ENCODE peak calls at places on chromosomes 3 and 15, in eight cellular contexts. P, B, X, F, A, I, T and U are unnamed samples.

GRCh38 chr3:120448707-120449650 is 1.8 kb downstream of the FSTL1 start:
- DNase-seq in P (no peak), F (no peak), A (peak; percentile 77), B (no peak), T (no peak), I (no peak), X (no peak), U (no peak)

GRCh38 chr3:63724987-63725386 is 72.5 kb downstream of the SNTN start:
- DNase-seq in T (no peak), F (no peak), A (peak; percentile 90), X (no peak), I (no peak), P (no peak), B (no peak), U (peak; percentile 11)

GRCh38 chr15:43527802-43528541 is 10.6 kb downstream of the MAP1A start:
- DNase-seq in F (no peak), A (no peak), B (no peak), I (no peak), P (no peak), T (no peak), X (no peak), U (no peak)

GRCh38 chr15:58755956-58756355 is 6.4 kb upstream of the ADAM10 start:
- DNase-seq in P (no peak), I (no peak), X (no peak), B (no peak), A (peak; percentile 38), F (no peak), T (no peak), U (no peak)

GRCh38 chr15:65101418-65101890 is 13.5 kb downstream of the UBAP1L start:
- DNase-seq in P (peak; percentile 69), A (peak; percentile 82), B (peak; percentile 81), F (peak; percentile 50), X (peak; percentile 49), I (peak; percentile 75), T (peak; percentile 81), U (peak; percentile 68)

GRCh38 chr15:39774688-39775267 is 7.9 kb downstream of the FSIP1 start:
- DNase-seq in A (no peak), X (peak; percentile 33), I (no peak), T (no peak), P (no peak), B (no peak), F (no peak), U (no peak)

GRCh38 chr3:37324752-37325407 is 150.5 kb upstream of the LRRFIP2 start:
- DNase-seq in I (no peak), X (no peak), A (peak; percentile 42), F (no peak), B (no peak), T (no peak), P (no peak), U (no peak)

GRCh38 chr15:69574506-69574905 is 121.9 kb downstream of the RPLP1 start:
- DNase-seq in X (no peak), I (no peak), T (no peak), A (no peak), P (no peak), F (no peak), B (no peak), U (no peak)

GRCh38 chr3:56960234-56960917 is 100.1 kb upstream of the SPATA12 start:
- DNase-seq in F (no peak), X (no peak), A (no peak), I (no peak), T (no peak), B (no peak), P (no peak), U (no peak)

GRCh38 chr3:51974963-51975856 is at the start of gene ABHD14A:
- DNase-seq in F (peak; percentile 78), T (peak; percentile 83), A (peak; percentile 78), B (peak; percentile 86), I (peak; percentile 83), P (peak; percentile 81), X (peak; percentile 72), U (no peak)

GRCh38 chr3:6508410-6508759 is 352.5 kb upstream of the GRM7 start:
- DNase-seq in X (no peak), P (no peak), F (no peak), A (no peak), B (no peak), T (no peak), I (no peak), U (no peak)

GRCh38 chr3:189685854-189686253 is 54.7 kb downstream of the TP63 start:
- DNase-seq in B (no peak), F (no peak), X (no peak), A (peak; percentile 64), T (no peak), I (no peak), P (no peak), U (no peak)

GRCh38 chr15:74394090-74394846 is 26.8 kb upstream of the CYP11A1 start:
- DNase-seq in I (no peak), B (no peak), T (no peak), F (no peak), A (no peak), P (no peak), X (no peak), U (no peak)

GRCh38 chr3:72380193-72380592 is 468.1 kb downstream of the SHQ1 start:
- DNase-seq in B (no peak), F (no peak), T (no peak), I (no peak), A (peak; percentile 50), X (no peak), P (no peak), U (no peak)

GRCh38 chr3:131217296-131217741 is 164.3 kb upstream of the NUDT16 start:
- DNase-seq in X (no peak), T (no peak), F (no peak), P (no peak), I (no peak), B (no peak), A (peak; percentile 71), U (no peak)

GRCh38 chr15:40493089-40493840 is 22.5 kb downstream of the CHST14 start:
- DNase-seq in X (no peak), P (no peak), F (no peak), T (no peak), B (no peak), I (no peak), A (no peak), U (no peak)

GRCh38 chr15:65512189-65512588 is 5.3 kb downstream of the DPP8 start:
- DNase-seq in T (no peak), F (no peak), B (no peak), I (no peak), A (peak; percentile 16), P (no peak), X (no peak), U (no peak)

GRCh38 chr15:67458449-67458848 is 62.5 kb upstream of the C15orf61 start:
- DNase-seq in B (no peak), T (no peak), X (no peak), A (no peak), I (no peak), P (no peak), F (no peak), U (no peak)

GRCh38 chr3:179716811-179717210 is 64.0 kb downstream of the USP13 start:
- DNase-seq in X (no peak), P (no peak), B (no peak), T (no peak), F (no peak), I (no peak), A (peak; percentile 68), U (no peak)

GRCh38 chr3:149886957-149887356 is 73.9 kb downstream of the RNF13 start:
- DNase-seq in T (peak; percentile 5), A (no peak), F (no peak), I (no peak), X (no peak), P (no peak), B (no peak), U (no peak)

GRCh38 chr3:72010044-72010443 is 225.1 kb upstream of the PROK2 start:
- DNase-seq in B (no peak), P (no peak), A (peak; percentile 41), T (no peak), X (no peak), I (no peak), F (no peak), U (no peak)

DNA sequence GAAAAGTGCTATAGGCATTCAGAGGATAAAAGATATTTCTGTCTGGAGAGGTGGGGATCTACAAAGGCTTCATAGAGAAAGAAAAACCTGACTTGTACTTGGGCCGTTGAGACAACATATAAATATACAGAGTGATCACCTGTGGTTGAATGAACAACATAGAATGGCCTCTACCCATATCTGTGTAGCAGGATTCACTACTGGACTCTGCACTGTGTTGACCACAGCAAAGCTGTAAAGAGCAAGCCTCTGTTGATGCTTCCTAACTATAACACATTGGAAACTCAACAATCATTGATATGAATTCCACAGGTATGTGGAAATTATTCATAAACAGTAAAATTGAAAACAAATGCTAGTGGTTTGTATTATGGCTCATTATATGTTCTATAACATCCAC is 19.1 kb upstream of the LPP start:
- DNase-seq in T (no peak), X (no peak), A (no peak), P (no peak), B (no peak), F (no peak), I (no peak), U (no peak)
- H3K4me3 ChIP-seq in T (no peak overlapping the region), X (no peak overlapping the region), A (no peak overlapping the region), P (no peak overlapping the region), B (no peak overlapping the region), F (no peak overlapping the region), I (no peak overlapping the region), U (no peak overlapping the region)

GRCh38 chr15:25172691-25173090 is 217.9 kb downstream of the SNRPN start:
- DNase-seq in I (peak; percentile 5), A (no peak), F (peak; percentile 18), B (no peak), X (no peak), P (peak; percentile 2), T (no peak), U (no peak)
- H3K9me3 ChIP-seq in I (no peaks in the 10 kb centered on the region), A (no peaks in the 10 kb centered on the region), F (peaks cover 85% of the 10 kb centered on the region), B (peaks cover 82% of the 10 kb centered on the region), X (no peaks in the 10 kb centered on the region), P (no peaks in the 10 kb centered on the region), T (peaks cover 63% of the 10 kb centered on the region), U (peaks cover 12% of the 10 kb centered on the region)

DNA sequence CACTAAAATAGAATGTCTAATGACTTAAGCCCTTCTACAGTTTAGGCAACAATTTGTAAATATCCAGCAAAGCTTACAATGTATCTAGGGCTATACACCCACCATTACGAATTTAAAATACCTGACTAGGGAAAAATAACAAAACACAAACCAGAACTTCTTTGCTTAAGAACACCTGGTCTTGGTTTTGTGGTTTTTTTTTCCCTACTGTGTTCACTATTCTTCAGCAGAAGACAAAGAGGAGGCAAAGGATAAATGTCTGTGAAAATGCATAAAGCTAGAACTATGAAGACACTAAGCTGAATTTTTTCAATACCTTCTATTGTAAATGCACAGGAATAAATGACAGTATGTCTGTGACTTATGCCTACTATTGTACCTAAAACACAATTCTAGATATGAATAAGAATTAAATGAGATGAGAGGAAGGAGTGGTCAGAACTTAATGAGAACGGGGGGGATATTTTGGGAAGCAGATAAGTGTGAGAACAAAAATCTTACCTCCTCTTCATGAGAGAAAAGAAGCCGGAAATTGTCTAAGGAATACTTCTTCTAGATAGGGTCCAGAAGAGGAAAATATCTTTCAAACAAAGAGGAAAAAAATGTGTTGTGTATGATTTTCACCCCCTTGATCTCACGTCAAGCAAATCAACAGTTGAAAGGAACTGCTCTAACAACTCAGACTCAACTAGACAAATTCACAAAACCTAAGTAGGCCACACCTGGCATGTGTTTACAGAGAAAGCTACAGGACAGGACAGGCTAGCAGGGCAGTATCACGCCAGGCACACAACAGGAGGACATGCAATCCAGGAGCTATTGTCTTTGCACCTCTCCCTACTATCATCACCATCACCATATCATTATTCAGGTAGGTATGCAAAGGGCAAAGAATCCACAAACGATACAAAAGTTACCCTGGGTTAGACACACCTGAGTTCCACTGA is 86.7 kb downstream of the TBL1XR1 start:
- DNase-seq in A (no peak), F (no peak), P (no peak), I (no peak), B (no peak), X (peak; percentile 33), T (no peak), U (no peak)
- H3K4me3 ChIP-seq in A (no peak overlapping the region), F (no peak overlapping the region), P (no peak overlapping the region), I (no peak overlapping the region), B (no peak overlapping the region), X (peak overlapping the region; percentile 17), T (no peak overlapping the region), U (no peak overlapping the region)

GRCh38 chr15:20348291-20348899 is 193.2 kb downstream of the GOLGA6L6 start:
- DNase-seq in A (no peak), T (no peak), X (no peak), P (no peak), I (no peak), F (no peak), B (no peak), U (no peak)
- H3K9me3 ChIP-seq in A (peaks cover 44% of the 10 kb centered on the region), T (peaks cover 41% of the 10 kb centered on the region), X (no peaks in the 10 kb centered on the region), P (no peaks in the 10 kb centered on the region), I (no peaks in the 10 kb centered on the region), F (peaks cover 40% of the 10 kb centered on the region), B (peaks cover 21% of the 10 kb centered on the region), U (peaks cover 63% of the 10 kb centered on the region)